ENCODE peak calls at places on chromosomes 4 and X, in five cellular contexts. One of them, this sample, is unnamed.

GRCh38 chr4:129246850-129247542 is 151.0 kb downstream of the C4orf33 start:
- DNase-seq in AG10803: no peak
- DNase-seq in GM06990: no peak
- DNase-seq in tibial nerve: no peak
- DNase-seq in astrocyte of the spinal cord: no peak
- DNase-seq in this sample: no peak

GRCh38 chr4:125801373-125801772 is 486.6 kb downstream of the FAT4 start:
- DNase-seq in AG10803: peak
- DNase-seq in GM06990: no peak
- DNase-seq in tibial nerve: no peak
- DNase-seq in astrocyte of the spinal cord: peak
- DNase-seq in this sample: no peak

GRCh38 chr4:168558587-168558986 is 61.7 kb downstream of the PALLD start:
- DNase-seq in AG10803: peak
- DNase-seq in GM06990: no peak
- DNase-seq in tibial nerve: no peak
- DNase-seq in astrocyte of the spinal cord: peak
- DNase-seq in this sample: no peak

GRCh38 chr4:20462426-20463175 is 210.9 kb downstream of the SLIT2 start:
- DNase-seq in AG10803: peak
- DNase-seq in GM06990: no peak
- DNase-seq in tibial nerve: no peak
- DNase-seq in astrocyte of the spinal cord: peak
- DNase-seq in this sample: no peak

GRCh38 chr4:140037353-140038030 is 116.5 kb downstream of the MAML3 start:
- DNase-seq in AG10803: peak
- DNase-seq in GM06990: no peak
- DNase-seq in tibial nerve: no peak
- DNase-seq in astrocyte of the spinal cord: peak
- DNase-seq in this sample: no peak

GRCh38 chr4:6892190-6892908 is 17.3 kb upstream of the TBC1D14 start:
- DNase-seq in AG10803: peak
- DNase-seq in GM06990: no peak
- DNase-seq in tibial nerve: peak
- DNase-seq in astrocyte of the spinal cord: peak
- DNase-seq in this sample: peak

GRCh38 chr4:26731342-26731741 is 129.3 kb upstream of the STIM2 start:
- DNase-seq in AG10803: no peak
- DNase-seq in GM06990: peak
- DNase-seq in tibial nerve: no peak
- DNase-seq in astrocyte of the spinal cord: no peak
- DNase-seq in this sample: no peak

GRCh38 chrX:55132416-55132815 is 43.6 kb downstream of the PAGE2 start:
- DNase-seq in AG10803: no peak
- DNase-seq in GM06990: no peak
- DNase-seq in tibial nerve: no peak
- DNase-seq in astrocyte of the spinal cord: no peak
- DNase-seq in this sample: no peak

DNA sequence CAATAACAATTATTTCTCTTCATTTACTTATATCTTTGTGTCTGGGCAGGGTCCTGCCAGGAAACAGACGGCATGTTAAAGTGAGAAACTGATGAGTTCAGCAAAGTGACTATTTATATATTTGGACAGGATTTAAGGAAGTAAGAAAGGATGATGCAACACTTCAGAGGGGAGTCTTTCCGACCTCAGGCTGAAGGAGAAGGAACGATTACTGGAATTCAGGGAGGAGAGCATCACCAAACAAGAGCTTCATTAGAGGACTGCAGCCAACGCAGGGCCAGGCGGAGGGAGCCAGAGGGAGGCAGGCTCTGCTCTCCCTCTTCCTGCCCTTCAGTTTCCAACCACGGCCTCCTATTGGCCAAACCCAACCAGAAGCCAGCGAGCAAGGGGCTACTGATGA is 1.5 kb upstream of the TLR7 start:
- DNase-seq in AG10803: no peak
- DNase-seq in GM06990: no peak
- DNase-seq in tibial nerve: no peak
- DNase-seq in astrocyte of the spinal cord: no peak
- DNase-seq in this sample: no peak
- H3K4me3 ChIP-seq in AG10803: no peak
- H3K4me3 ChIP-seq in GM06990: no peak
- H3K4me3 ChIP-seq in tibial nerve: no peak
- H3K4me3 ChIP-seq in astrocyte of the spinal cord: no peak
- H3K4me3 ChIP-seq in this sample: no peak

GRCh38 chr4:142812091-142812490 is 34.0 kb downstream of the INPP4B start:
- DNase-seq in AG10803: no peak
- DNase-seq in GM06990: no peak
- DNase-seq in tibial nerve: no peak
- DNase-seq in astrocyte of the spinal cord: no peak
- DNase-seq in this sample: no peak
- H3K4me3 ChIP-seq in AG10803: no peak
- H3K4me3 ChIP-seq in GM06990: no peak
- H3K4me3 ChIP-seq in tibial nerve: no peak
- H3K4me3 ChIP-seq in astrocyte of the spinal cord: no peak
- H3K4me3 ChIP-seq in this sample: no peak

DNA sequence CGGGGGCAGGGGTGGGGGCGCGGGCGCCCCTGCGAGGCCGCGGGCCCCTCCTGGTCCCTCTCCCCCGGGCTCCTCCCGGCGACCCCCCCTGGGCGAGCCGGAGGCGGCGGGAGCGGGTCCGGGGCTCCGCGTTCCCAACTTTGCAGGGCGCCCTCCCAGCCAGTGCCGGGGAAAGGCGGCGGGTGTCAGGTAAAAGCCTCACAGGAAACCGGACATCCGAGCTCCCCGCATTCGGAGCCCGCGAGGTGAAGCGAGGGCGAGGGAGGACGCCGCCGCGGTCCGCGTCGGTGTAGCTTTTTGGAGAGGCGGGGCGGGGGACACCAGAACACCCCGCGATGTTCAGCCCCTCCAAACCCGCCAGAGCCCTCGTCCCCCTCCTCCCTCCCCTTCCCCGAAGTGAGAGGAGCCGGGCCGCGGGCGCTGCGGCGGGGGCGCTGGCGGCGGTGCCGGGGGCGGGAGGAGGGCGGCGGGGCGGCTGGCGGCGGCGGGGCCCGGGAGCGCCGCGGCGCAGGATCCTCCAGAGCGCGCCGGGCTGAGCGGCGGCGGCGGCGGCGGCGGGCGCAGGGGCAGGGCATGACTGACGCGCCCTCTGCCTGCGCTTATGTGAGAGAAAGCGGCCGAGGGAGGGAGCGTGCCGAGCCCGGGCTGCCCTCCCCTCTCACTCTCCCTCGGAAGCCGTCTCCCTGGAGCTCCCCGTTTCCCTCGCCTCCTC is at the start of gene VEGFC:
- DNase-seq in AG10803: peak
- DNase-seq in GM06990: no peak
- DNase-seq in tibial nerve: no peak
- DNase-seq in astrocyte of the spinal cord: peak
- DNase-seq in this sample: peak
- H3K4me3 ChIP-seq in AG10803: peak
- H3K4me3 ChIP-seq in GM06990: no peak
- H3K4me3 ChIP-seq in tibial nerve: peak
- H3K4me3 ChIP-seq in astrocyte of the spinal cord: peak
- H3K4me3 ChIP-seq in this sample: peak

DNA sequence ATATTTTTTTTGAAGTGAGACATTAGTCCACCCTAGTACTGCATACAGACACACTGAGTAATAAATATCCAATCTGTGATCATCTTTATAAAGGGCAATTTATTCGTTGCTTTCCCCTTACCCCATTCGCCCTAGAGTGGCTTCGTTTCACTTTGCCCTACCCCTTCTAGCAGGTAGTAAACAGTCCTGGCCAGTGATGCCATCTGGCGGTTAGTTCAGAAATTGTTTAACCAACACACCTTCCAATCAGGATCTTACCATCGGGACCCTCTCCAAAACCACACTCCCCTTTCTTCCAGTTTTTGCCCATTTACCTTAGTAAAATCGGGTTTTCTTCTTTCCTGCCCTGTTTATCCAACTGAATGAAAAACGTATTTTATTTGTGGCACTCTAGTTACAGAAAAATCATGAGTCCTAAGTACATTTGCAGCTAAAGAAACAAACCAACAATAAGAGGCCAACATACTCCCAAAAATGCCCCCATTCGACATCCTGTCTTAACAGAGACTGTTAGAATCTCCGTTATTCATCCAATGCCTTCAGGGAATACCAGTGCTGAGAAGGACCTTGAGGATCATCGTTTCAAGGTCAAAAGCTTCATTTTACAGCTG is 2.2 kb downstream of the PPA2 start:
- DNase-seq in AG10803: peak
- DNase-seq in GM06990: peak
- DNase-seq in tibial nerve: peak
- DNase-seq in astrocyte of the spinal cord: peak
- DNase-seq in this sample: peak
- H3K4me3 ChIP-seq in AG10803: peak
- H3K4me3 ChIP-seq in GM06990: peak
- H3K4me3 ChIP-seq in tibial nerve: peak
- H3K4me3 ChIP-seq in astrocyte of the spinal cord: peak
- H3K4me3 ChIP-seq in this sample: peak

GRCh38 chr4:4269856-4270255 is 20.1 kb downstream of the LYAR start:
- DNase-seq in AG10803: no peak
- DNase-seq in GM06990: no peak
- DNase-seq in tibial nerve: no peak
- DNase-seq in astrocyte of the spinal cord: peak
- DNase-seq in this sample: no peak
- H3K4me3 ChIP-seq in AG10803: no peak
- H3K4me3 ChIP-seq in GM06990: no peak
- H3K4me3 ChIP-seq in tibial nerve: no peak
- H3K4me3 ChIP-seq in astrocyte of the spinal cord: no peak
- H3K4me3 ChIP-seq in this sample: no peak

This sample was measured in gastrocnemius medialis.